ENCODE peak calls at places on chromosomes 11 and 22, in ten cellular contexts. J is keratinocyte; P is mucosa of descending colon; W is CD8-positive, alpha-beta T cell; S is suprapubic skin; I is pancreas; O is vagina; T is CD8-positive, alpha-beta memory T cell; G is heart right ventricle; E is thoracic aorta. D is an unnamed sample.
A peak's percentile ranks its signal among the peaks of the same experiment; 100 is the strongest.

GRCh38 chr11:100619484-100619883 is 67.6 kb upstream of the ARHGAP42 start:
- DNase-seq in J (no peak), I (no peak), S (no peak), T (no peak), G (no peak), P (no peak), E (no peak), W (no peak), O (no peak), D (no peak)

GRCh38 chr11:18485905-18486528 is 30.4 kb downstream of the LDHAL6A start:
- DNase-seq in T (no peak), S (no peak), I (no peak), G (no peak), O (no peak), W (no peak), E (no peak), P (no peak), J (no peak), D (no peak)

GRCh38 chr11:125348704-125349635 is 147.1 kb downstream of the FEZ1 start:
- DNase-seq in W (no peak), T (no peak), S (no peak), O (no peak), E (no peak), P (peak; percentile 55), J (no peak), I (no peak), G (peak; percentile 65), D (peak; percentile 71)

GRCh38 chr11:32893947-32894827 is 1.6 kb downstream of the QSER1 start:
- DNase-seq in P (peak; percentile 46), I (no peak), O (no peak), G (no peak), T (no peak), E (no peak), S (no peak), W (no peak), J (peak; percentile 58), D (peak; percentile 38)

GRCh38 chr11:33262016-33262638 is 4.9 kb downstream of the HIPK3 start:
- DNase-seq in I (no peak), J (no peak), S (no peak), P (no peak), G (no peak), E (no peak), W (no peak), O (no peak), T (no peak), D (peak; percentile 40)

GRCh38 chr22:42962295-42963230 is 52.4 kb downstream of the PACSIN2 start:
- DNase-seq in W (no peak), E (no peak), S (peak; percentile 64), I (no peak), G (no peak), O (no peak), P (peak; percentile 45), T (no peak), J (no peak), D (no peak)

GRCh38 chr11:122785156-122785605 is 53.1 kb upstream of the CRTAM start:
- DNase-seq in E (no peak), J (no peak), T (no peak), W (no peak), S (no peak), I (no peak), G (no peak), O (no peak), P (no peak), D (peak; percentile 61)

GRCh38 chr11:108961095-108961494 is 296.2 kb downstream of the DDX10 start:
- DNase-seq in P (no peak), T (no peak), I (no peak), O (no peak), W (no peak), G (no peak), J (no peak), S (no peak), E (no peak), D (no peak)

GRCh38 chr11:127925430-127925829 is 661.9 kb downstream of the ETS1 start:
- DNase-seq in P (no peak), S (no peak), E (no peak), T (no peak), O (no peak), I (no peak), W (no peak), G (no peak), J (peak; percentile 26), D (no peak)

GRCh38 chr22:41062146-41062545 is 30.2 kb upstream of the EP300 start:
- DNase-seq in J (no peak), P (no peak), I (no peak), O (no peak), T (no peak), S (no peak), W (no peak), G (no peak), E (no peak), D (no peak)

GRCh38 chr11:36953986-36954385 is 355.9 kb upstream of the RAG2 start:
- DNase-seq in P (no peak), J (no peak), S (no peak), T (no peak), W (no peak), G (no peak), O (no peak), I (no peak), E (no peak), D (no peak)

GRCh38 chr11:45920531-45921477 is 1.7 kb upstream of the LARGE2 start:
- DNase-seq in E (no peak), S (no peak), I (peak; percentile 25), J (no peak), W (no peak), G (no peak), T (no peak), O (no peak), P (no peak), D (no peak)

GRCh38 chr22:28139993-28140392 is 220.9 kb upstream of the PITPNB start:
- DNase-seq in E (no peak), P (no peak), W (no peak), T (no peak), G (no peak), S (no peak), J (peak; percentile 32), O (no peak), I (no peak), D (no peak)

GRCh38 chr22:35330258-35330861 is 30.7 kb downstream of the TOM1 start:
- DNase-seq in P (peak; percentile 74), J (no peak), S (peak; percentile 93), O (no peak), W (peak; percentile 60), I (peak; percentile 32), E (no peak), T (peak; percentile 59), G (peak; percentile 85), D (peak; percentile 78)

GRCh38 chr11:113188433-113188834 is 125.9 kb upstream of the TTC12 start:
- DNase-seq in S (no peak), I (no peak), T (no peak), E (no peak), G (no peak), J (no peak), O (no peak), W (no peak), P (no peak), D (no peak)

GRCh38 chr11:68940651-68941323 is 37.1 kb downstream of the IGHMBP2 start:
- DNase-seq in I (no peak), S (no peak), T (no peak), J (no peak), O (no peak), P (no peak), W (no peak), G (no peak), E (no peak), D (no peak)

GRCh38 chr11:118295199-118295598 is 9.3 kb upstream of the CD3E start:
- DNase-seq in S (no peak), J (no peak), T (no peak), W (peak; percentile 33), P (no peak), I (no peak), G (no peak), O (no peak), E (no peak), D (no peak)

GRCh38 chr22:41256254-41256897 is 15.6 kb upstream of the CHADL start:
- DNase-seq in W (no peak), J (no peak), T (no peak), O (no peak), I (no peak), S (no peak), P (no peak), G (no peak), E (no peak), D (no peak)

GRCh38 chr11:134032501-134033091 is 36.3 kb upstream of the JAM3 start:
- DNase-seq in T (peak; percentile 53), S (no peak), W (peak; percentile 40), O (no peak), E (no peak), P (no peak), J (no peak), I (no peak), G (no peak), D (peak; percentile 37)
- H3K4me1 ChIP-seq in T (peaks cover 56% of the 10 kb centered on the region), S (peaks cover 52% of the 10 kb centered on the region), W (peaks cover 78% of the 10 kb centered on the region), O (peaks cover 44% of the 10 kb centered on the region), E (peaks cover 26% of the 10 kb centered on the region), P (peaks cover 8% of the 10 kb centered on the region), J (peaks cover 44% of the 10 kb centered on the region), I (peaks cover 29% of the 10 kb centered on the region), G (peaks cover 37% of the 10 kb centered on the region), D (peaks cover 41% of the 10 kb centered on the region)

DNA sequence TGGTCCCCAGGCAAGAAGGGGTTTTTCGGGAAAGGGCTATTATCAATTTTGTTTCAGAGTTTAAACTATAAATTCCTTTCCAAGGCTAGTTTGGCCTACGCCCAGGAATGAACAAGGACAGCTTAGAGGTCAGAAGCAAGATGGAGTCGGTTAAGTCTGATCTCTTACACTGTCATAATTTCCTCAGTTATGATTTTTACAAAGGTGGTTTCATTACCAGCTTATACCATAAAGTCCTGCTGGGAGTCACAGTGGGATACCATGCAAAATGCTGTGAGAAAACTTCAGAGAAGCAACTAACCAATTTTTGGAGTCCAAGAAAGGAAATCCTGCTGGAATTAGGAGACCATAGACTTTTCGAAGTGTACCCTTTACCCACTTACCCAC is 17.4 kb upstream of the ZC3H12C start:
- DNase-seq in E (no peak), T (no peak), W (no peak), J (no peak), P (no peak), S (no peak), I (no peak), O (no peak), G (no peak), D (peak; percentile 24)
- H3K4me1 ChIP-seq in E (no peaks in the 10 kb centered on the region), T (no peaks in the 10 kb centered on the region), W (no peaks in the 10 kb centered on the region), J (peaks cover 32% of the 10 kb centered on the region), P (peaks cover 23% of the 10 kb centered on the region), S (peaks cover 20% of the 10 kb centered on the region), I (no peaks in the 10 kb centered on the region), O (peaks cover 17% of the 10 kb centered on the region), G (no peaks in the 10 kb centered on the region), D (peaks cover 19% of the 10 kb centered on the region)

DNA sequence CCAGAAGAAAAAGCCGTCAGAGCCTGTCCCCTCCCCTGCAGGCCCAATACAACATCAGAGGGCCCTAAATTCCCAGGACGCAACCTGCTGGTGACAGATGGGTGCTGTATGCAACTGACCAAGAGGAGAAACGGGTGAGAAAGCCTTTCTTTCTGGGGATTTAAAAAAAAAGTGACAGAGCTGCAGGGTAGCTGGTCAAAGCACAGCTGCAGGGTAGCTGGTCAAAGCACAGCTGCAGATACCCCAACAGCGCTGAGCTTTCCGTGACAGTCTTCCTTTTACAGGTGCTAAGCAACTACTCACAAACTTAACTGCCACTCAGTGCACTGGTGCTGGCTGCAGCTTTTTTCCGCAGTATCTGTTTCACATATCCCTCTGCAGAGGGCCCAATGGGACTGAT is 17.8 kb downstream of the AP1B1 start:
- DNase-seq in O (no peak), S (no peak), J (no peak), G (no peak), I (no peak), W (no peak), T (no peak), E (no peak), P (no peak), D (no peak)
- H3K4me1 ChIP-seq in O (peaks cover 21% of the 10 kb centered on the region), S (peaks cover 25% of the 10 kb centered on the region), J (no peaks in the 10 kb centered on the region), G (no peaks in the 10 kb centered on the region), I (peaks cover 9% of the 10 kb centered on the region), W (no peaks in the 10 kb centered on the region), T (no peaks in the 10 kb centered on the region), E (no peaks in the 10 kb centered on the region), P (no peaks in the 10 kb centered on the region), D (peaks cover 15% of the 10 kb centered on the region)

GRCh38 chr11:103923473-103923931 is 112.9 kb upstream of the DDI1 start:
- DNase-seq in T (no peak), P (no peak), G (no peak), S (no peak), O (no peak), E (no peak), I (no peak), W (no peak), J (no peak), D (no peak)
- H3K4me1 ChIP-seq in T (no peaks in the 10 kb centered on the region), P (no peaks in the 10 kb centered on the region), G (peaks cover 6% of the 10 kb centered on the region), S (no peaks in the 10 kb centered on the region), O (peaks cover 8% of the 10 kb centered on the region), E (peaks cover 22% of the 10 kb centered on the region), I (no peaks in the 10 kb centered on the region), W (no peaks in the 10 kb centered on the region), J (peaks cover 10% of the 10 kb centered on the region), D (no peaks in the 10 kb centered on the region)

D was measured in testis.